ENCODE peak calls at places on chromosomes 11 and 22, in four cellular contexts. W is progenitor cell of endocrine pancreas, S is astrocyte of the spinal cord, K is esophagus squamous epithelium. Y is an unnamed sample.

GRCh38 chr11:111849631-111850030 is 21.8 kb downstream of the ALG9 start:
- DNase-seq in W (no peak), K (no peak), S (no peak), Y (no peak)

GRCh38 chr11:86551286-86551685 is 121.1 kb downstream of the ME3 start:
- DNase-seq in K (no peak), W (no peak), S (peak), Y (no peak)

GRCh38 chr22:22201925-22202343 is 42.7 kb upstream of the VPREB1 start:
- DNase-seq in W (no peak), K (no peak), S (no peak), Y (no peak)

GRCh38 chr22:45493286-45493771 is 9.4 kb upstream of the FBLN1 start:
- DNase-seq in W (no peak), S (peak), K (no peak), Y (no peak)

GRCh38 chr11:123091541-123091940 is 29.6 kb upstream of the HSPA8 start:
- DNase-seq in S (no peak), K (no peak), W (no peak), Y (no peak)

GRCh38 chr11:93733474-93733873 is 7.8 kb downstream of the TAF1D start:
- DNase-seq in W (no peak), K (no peak), S (peak), Y (no peak)

GRCh38 chr11:120142072-120142423 is 4.1 kb upstream of the TRIM29 start:
- DNase-seq in K (no peak), W (no peak), S (no peak), Y (no peak)

GRCh38 chr11:35746356-35747153 is 84.0 kb downstream of the TRIM44 start:
- DNase-seq in S (peak), W (no peak), K (no peak), Y (no peak)

GRCh38 chr11:34627197-34627596 is 6.3 kb downstream of the EHF start:
- DNase-seq in W (no peak), S (no peak), K (no peak), Y (no peak)

GRCh38 chr11:116879789-116880402 is 42.5 kb upstream of the APOA1 start:
- DNase-seq in K (no peak), S (peak), W (no peak), Y (peak)

GRCh38 chr11:102151784-102152525 is 41.7 kb downstream of the YAP1 start:
- DNase-seq in S (no peak), K (no peak), W (no peak), Y (no peak)

GRCh38 chr11:72642815-72643511 is 31.3 kb downstream of the PDE2A start:
- DNase-seq in K (no peak), S (peak), W (peak), Y (peak)

GRCh38 chr22:22404598-22405284 is 103.8 kb downstream of the ZNF280B start:
- DNase-seq in W (no peak), S (no peak), K (no peak), Y (no peak)

GRCh38 chr11:102760355-102761035 is 19.9 kb downstream of the MMP10 start:
- DNase-seq in S (peak), W (no peak), K (no peak), Y (no peak)

DNA sequence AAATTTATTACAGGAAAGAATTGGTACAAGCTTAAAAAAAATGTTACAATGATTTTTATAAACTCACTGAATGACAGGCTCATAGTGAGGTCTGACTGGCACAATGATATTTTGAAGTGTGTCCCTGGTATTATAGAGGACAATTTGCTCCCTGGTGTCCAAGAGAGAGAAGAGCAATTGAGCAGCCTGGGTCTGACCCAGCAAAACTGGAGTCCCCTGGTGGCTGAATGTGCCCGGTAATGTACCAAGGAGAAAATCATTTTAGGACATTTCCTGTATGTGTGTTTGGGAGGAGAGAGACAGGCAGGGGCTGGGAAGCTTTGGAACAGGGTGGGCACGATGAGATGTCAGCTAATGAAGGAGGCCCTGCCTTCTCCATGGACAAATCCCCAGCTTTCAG is 125.3 kb downstream of the APOL5 start:
- DNase-seq in S (peak), W (no peak), K (no peak), Y (peak)
- TF ChIP-seq CTCF in S (peak), W (peak), K (peak), Y (peak)

DNA sequence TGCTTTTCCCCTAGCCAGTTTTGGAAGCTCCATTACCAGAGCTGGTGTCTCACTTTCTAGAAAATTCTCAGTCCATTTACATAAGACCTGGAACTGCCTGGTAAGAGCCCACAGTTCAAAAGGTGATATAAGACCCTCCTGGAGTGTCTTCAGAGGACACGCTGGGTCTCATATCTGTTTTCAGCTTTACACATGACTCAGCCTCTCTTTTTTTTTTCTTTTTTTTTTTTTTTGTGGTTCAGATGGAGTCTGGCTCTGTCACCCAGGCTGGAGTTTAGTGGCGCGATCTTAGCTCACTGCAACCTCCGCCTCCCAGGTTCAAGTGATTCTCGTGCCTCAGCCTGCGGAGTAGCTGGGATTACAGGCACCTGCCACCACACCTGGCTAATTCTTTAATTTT is 30.7 kb downstream of the WEE1 start:
- DNase-seq in W (no peak), K (no peak), S (no peak), Y (no peak)
- TF ChIP-seq CTCF in W (no peak), K (no peak), S (no peak), Y (no peak)

GRCh38 chr11:3626250-3626960 is 15.4 kb downstream of the ART5 start:
- DNase-seq in S (no peak), W (no peak), K (no peak), Y (no peak)
- TF ChIP-seq CTCF in S (no peak), W (no peak), K (no peak), Y (no peak)

DNA sequence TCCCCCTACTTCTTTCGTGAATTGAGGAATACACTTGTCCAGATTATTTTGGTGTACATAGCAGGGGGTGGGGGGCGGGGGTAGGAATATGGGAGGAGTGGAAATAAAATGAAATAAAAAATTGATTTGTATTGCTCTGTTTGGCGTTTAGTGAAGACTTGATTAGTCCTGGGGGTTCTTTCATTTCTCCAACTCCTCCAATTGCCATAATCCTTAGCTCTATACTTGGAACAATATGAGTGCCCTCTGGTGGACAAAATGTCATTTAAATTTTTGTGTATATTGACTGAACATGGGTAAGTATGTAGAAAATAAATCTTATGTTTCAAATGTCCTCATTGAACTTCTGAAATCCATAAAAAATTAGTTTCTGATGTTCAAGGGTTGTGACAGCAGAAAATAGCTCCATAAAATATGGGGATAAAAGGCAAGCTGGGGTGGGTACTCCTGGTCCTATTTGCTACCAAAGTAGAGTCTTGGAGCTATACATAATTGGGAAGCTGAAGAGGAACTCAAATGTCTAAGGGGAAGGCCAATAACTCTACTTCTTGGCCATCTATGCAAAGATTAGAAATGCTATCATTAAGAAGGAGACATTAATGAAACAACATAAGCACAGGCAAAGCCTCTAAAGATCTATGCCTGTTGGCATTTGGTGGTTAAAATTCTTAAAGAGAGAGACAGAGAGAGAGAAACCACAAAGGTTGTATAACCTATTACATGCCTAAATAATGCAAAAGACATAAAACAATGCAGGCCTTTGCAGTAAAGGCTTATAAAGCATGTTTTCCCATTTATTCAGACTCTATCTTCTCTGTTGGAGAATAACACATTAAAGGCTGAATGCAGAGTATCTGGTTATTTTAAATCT is 421.6 kb downstream of the METTL15 start:
- DNase-seq in K (no peak), W (no peak), S (peak), Y (peak)
- TF ChIP-seq CTCF in K (no peak), W (peak), S (peak), Y (peak)

GRCh38 chr22:17131686-17132085 is 10.5 kb upstream of the TMEM121B start:
- DNase-seq in S (no peak), W (no peak), K (no peak), Y (no peak)
- TF ChIP-seq CTCF in S (no peak), W (no peak), K (no peak), Y (no peak)

GRCh38 chr22:30948930-30949342 is 19.6 kb downstream of the MORC2 start:
- DNase-seq in W (no peak), S (peak), K (no peak), Y (no peak)

GRCh38 chr22:30947821-30948454 is 20.6 kb downstream of the MORC2 start:
- DNase-seq in S (peak), W (no peak), K (no peak), Y (no peak)

GRCh38 chr22:30945653-30946052 is 22.9 kb downstream of the MORC2 start:
- DNase-seq in K (no peak), W (no peak), S (no peak), Y (no peak)

GRCh38 chr22:30946354-30946753 is 22.2 kb downstream of the MORC2 start:
- DNase-seq in W (no peak), S (no peak), K (no peak), Y (no peak)

DNA sequence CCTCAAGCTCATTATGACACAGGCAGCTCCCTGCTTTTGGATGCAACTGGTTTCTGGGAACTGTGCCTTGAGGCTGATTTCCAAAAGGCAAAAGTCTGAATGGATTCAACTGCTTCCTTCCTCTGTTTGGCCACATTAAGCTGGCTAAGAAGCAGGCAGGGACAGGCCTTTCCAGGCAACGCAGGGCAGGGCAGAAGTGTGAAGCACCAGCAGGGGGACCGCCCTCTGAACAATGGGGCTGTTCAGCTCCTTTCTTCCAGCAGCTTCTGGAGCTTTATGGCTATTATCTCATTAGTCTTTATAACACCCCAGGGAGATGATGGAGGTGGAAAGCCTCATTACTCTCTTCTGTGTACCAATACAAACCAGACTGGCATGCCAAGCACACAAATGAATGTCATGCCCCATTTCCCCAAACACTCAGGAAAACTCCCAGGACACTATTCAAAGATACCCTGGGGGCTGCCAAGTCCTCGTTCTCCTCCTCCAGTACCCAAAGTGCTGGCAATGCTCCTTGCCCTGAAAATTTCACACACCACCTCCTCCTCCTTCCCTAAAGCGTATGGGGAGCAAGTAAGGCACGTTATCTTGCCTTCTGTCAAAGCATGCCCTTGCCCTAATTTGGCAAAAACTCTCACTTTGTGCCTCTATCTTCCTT is 21.3 kb downstream of the MORC2 start:
- DNase-seq in S (no peak), K (no peak), W (no peak), Y (peak)
- TF ChIP-seq CTCF in S (no peak), K (no peak), W (no peak), Y (no peak)

DNA sequence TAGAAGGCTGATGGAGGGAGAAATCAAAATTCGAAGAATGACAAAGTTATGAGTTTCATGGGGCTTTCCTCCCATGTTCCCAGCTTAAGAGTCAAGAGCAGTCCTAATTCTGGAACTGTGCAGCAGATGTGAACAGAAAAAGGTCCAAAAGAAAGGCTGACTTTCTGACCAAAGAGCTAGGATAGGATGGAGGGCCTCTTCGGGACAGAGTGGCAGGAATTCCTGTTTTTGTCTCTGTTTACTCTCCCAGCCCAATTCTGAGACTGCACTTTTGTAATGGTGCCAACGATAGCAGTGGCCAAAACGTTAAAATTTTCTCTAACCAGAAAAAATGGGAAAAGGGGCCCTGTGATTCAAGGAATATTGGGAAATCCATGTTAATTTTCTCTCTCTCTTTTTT is 193.6 kb downstream of the EFCAB6 start:
- DNase-seq in W (no peak), S (no peak), K (no peak), Y (no peak)
- TF ChIP-seq CTCF in W (no peak), S (no peak), K (no peak), Y (no peak)

GRCh38 chr11:20669833-20670684 is 673 bp downstream of the NELL1 start:
- DNase-seq in K (no peak), S (no peak), W (no peak), Y (peak)

GRCh38 chr11:20668844-20669832 is at the start of gene NELL1:
- DNase-seq in S (no peak), K (no peak), W (no peak), Y (peak)

GRCh38 chr11:20672575-20672974 is 3.2 kb downstream of the NELL1 start:
- DNase-seq in W (no peak), K (no peak), S (no peak), Y (no peak)

GRCh38 chr11:20670932-20671403 is 1.6 kb downstream of the NELL1 start:
- DNase-seq in W (no peak), S (no peak), K (no peak), Y (peak)

GRCh38 chr11:20671856-20672546 is 2.6 kb downstream of the NELL1 start:
- DNase-seq in S (peak), K (no peak), W (no peak), Y (no peak)
- TF ChIP-seq CTCF in S (peak), K (no peak), W (peak), Y (no peak)

GRCh38 chr11:13384837-13385417 is 78.1 kb downstream of the BTBD10 start:
- DNase-seq in W (peak), S (peak), K (no peak), Y (peak)
- TF ChIP-seq CTCF in W (peak), S (peak), K (peak), Y (peak)

Y was measured in endothelial cell.